ENCODE peak calls at places on chromosomes 16 and 17, in seven cellular contexts. J, E, X, C, K, N and L are unnamed samples.

GRCh38 chr17:75769536-75769935 is 4.5 kb upstream of the GALK1 start:
- DNase-seq in J (no peak), E (no peak), X (no peak), C (no peak), K (no peak), N (no peak), L (no peak)

GRCh38 chr17:31388770-31389672 is 2.5 kb upstream of the RAB11FIP4 start:
- DNase-seq in J (no peak), E (no peak), X (peak), C (peak), K (peak), N (peak), L (peak)

GRCh38 chr17:17724991-17725852 is 44.0 kb downstream of the RAI1 start:
- DNase-seq in J (no peak), E (peak), X (no peak), C (peak), K (peak), N (peak), L (peak)

GRCh38 chr16:80931985-80932720 is 74.5 kb downstream of the CMC2 start:
- DNase-seq in J (peak), E (peak), X (peak), C (peak), K (peak), N (peak), L (peak)

GRCh38 chr16:23666919-23667659 is 11.6 kb upstream of the PLK1 start:
- DNase-seq in J (no peak), E (no peak), X (no peak), C (no peak), K (no peak), N (no peak), L (no peak)

GRCh38 chr17:385195-385835 is 32.7 kb upstream of the RPH3AL start:
- DNase-seq in J (no peak), E (peak), X (no peak), C (peak), K (peak), N (peak), L (peak)

GRCh38 chr17:75457047-75457654 is 716 bp downstream of the TMEM94 start:
- DNase-seq in J (peak), E (no peak), X (peak), C (peak), K (peak), N (peak), L (peak)

GRCh38 chr16:15946257-15947044 is 3.0 kb upstream of the ABCC1 start:
- DNase-seq in J (peak), E (no peak), X (no peak), C (no peak), K (no peak), N (no peak), L (peak)

GRCh38 chr17:1796800-1797199 is 32.9 kb downstream of the SMYD4 start:
- DNase-seq in J (no peak), E (no peak), X (no peak), C (no peak), K (no peak), N (no peak), L (peak)

GRCh38 chr16:74591914-74592650 is 14.8 kb downstream of the GLG1 start:
- DNase-seq in J (no peak), E (no peak), X (no peak), C (no peak), K (no peak), N (no peak), L (no peak)

GRCh38 chr16:8855972-8856371 is 12.8 kb downstream of the CARHSP1 start:
- DNase-seq in J (no peak), E (no peak), X (no peak), C (no peak), K (no peak), N (no peak), L (no peak)

GRCh38 chr17:14923981-14924380 is 341.1 kb downstream of the PMP22 start:
- DNase-seq in J (peak), E (no peak), X (no peak), C (no peak), K (no peak), N (no peak), L (peak)

GRCh38 chr17:80376531-80376930 is 38.4 kb upstream of the ENDOV start:
- DNase-seq in J (no peak), E (no peak), X (no peak), C (no peak), K (no peak), N (peak), L (no peak)
- H2AK5ac ChIP-seq in J (no peak), E (no peak), X (no peak), C (no peak), K (no peak), N (no peak), L (no peak)

GRCh38 chr17:6928193-6928592 is 67.7 kb upstream of the ALOX12 start:
- DNase-seq in J (no peak), E (no peak), X (no peak), C (no peak), K (no peak), N (no peak), L (no peak)
- H2AK5ac ChIP-seq in J (no peak), E (no peak), X (no peak), C (no peak), K (no peak), N (no peak), L (no peak)

DNA sequence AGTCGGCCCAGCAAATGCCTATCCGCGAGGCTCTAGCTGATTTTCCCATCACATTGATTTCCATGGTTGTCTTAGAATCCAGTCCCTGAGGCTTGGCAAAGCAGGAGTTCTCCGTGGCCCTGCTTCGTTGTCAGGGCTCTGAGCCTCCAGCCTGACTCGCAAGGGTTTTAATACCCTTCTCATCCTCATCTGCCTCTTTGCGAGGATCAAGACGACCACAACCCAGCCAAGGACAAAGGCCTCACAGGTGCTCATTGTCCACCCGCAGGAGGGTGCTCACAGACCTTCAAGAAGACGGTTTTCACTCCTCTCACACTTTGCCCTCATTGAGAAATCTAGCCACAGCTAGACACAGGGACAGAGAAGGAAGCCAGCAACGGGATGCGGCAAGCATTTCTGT is 610.8 kb downstream of the KCNJ18 start:
- DNase-seq in J (no peak), E (no peak), X (no peak), C (no peak), K (no peak), N (no peak), L (no peak)
- H2AK5ac ChIP-seq in J (no peak), E (no peak), X (no peak), C (no peak), K (no peak), N (no peak), L (no peak)

GRCh38 chr16:50722960-50723359 is 18.9 kb upstream of the CYLD start:
- DNase-seq in J (no peak), E (no peak), X (no peak), C (no peak), K (no peak), N (no peak), L (no peak)

GRCh38 chr16:50721549-50722409 is 20.1 kb upstream of the CYLD start:
- DNase-seq in J (no peak), E (no peak), X (no peak), C (no peak), K (no peak), N (peak), L (no peak)

GRCh38 chr16:50719401-50720337 is 22.2 kb upstream of the CYLD start:
- DNase-seq in J (no peak), E (no peak), X (no peak), C (peak), K (peak), N (peak), L (no peak)

GRCh38 chr16:50724237-50724747 is 17.6 kb upstream of the CYLD start:
- DNase-seq in J (no peak), E (no peak), X (no peak), C (no peak), K (no peak), N (no peak), L (no peak)

DNA sequence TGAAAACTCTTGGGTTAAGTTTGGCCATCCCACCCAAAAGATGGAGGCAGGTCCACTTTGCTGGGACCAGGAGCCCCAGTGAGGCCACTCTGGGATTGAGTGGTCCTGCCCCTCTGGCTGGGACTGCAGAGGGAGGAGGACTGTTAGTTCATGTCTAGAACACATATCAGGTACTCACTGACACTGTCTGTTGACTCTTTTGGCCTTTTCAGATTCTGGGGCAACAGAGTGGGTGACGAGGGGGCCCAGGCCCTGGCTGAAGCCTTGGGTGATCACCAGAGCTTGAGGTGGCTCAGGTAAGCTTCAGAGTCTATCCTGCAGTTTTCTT is 19.5 kb upstream of the CYLD start:
- DNase-seq in J (no peak), E (no peak), X (no peak), C (no peak), K (no peak), N (no peak), L (no peak)
- H2AK5ac ChIP-seq in J (no peak), E (peak), X (no peak), C (no peak), K (no peak), N (no peak), L (no peak)

DNA sequence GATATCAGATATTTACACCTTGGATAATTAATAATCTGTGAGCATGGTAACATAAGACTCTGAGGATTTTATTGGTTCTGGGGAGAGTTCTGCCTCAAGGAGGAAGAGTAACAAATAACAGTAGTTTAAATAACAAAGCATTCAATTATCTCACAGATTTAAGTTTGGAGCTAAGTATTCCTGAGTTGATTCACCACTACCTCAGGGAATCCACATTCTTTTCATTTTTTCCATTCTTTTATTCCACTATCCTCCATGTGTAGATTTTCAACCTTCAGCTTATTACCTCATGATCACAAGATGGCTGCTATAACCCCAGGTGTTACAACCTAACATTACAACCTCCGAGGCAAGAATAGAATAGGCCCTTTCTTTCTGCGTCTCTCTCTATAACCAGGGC is 252.2 kb upstream of the TOX3 start:
- DNase-seq in J (no peak), E (no peak), X (no peak), C (no peak), K (no peak), N (peak), L (no peak)
- H2AK5ac ChIP-seq in J (no peak), E (no peak), X (no peak), C (no peak), K (no peak), N (no peak), L (no peak)

DNA sequence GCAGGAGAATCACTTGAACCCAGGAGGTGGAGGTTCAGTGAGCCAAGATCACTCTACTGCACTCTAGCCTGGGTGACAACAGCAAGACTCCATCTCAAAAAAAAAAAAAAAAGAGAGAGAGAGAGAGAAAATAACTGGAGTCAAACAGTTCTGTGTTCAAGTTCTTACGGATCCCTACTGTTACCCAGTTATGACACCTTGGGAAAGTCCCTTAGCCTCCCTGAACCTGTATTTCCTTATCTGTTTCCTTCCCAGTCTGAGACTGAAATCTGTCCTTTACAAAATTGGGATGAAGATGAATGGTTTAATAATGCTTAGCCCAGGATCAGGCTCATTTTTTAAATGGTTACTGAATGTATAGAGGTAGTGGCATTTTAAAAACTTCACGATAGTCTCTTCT is 17.3 kb downstream of the ZNF768 start:
- DNase-seq in J (no peak), E (no peak), X (no peak), C (no peak), K (no peak), N (no peak), L (no peak)
- H2AK5ac ChIP-seq in J (no peak), E (no peak), X (no peak), C (no peak), K (no peak), N (no peak), L (no peak)

GRCh38 chr17:63308272-63308671 is 137.8 kb downstream of the CYB561 start:
- DNase-seq in J (no peak), E (no peak), X (no peak), C (no peak), K (no peak), N (no peak), L (no peak)
- H2AK5ac ChIP-seq in J (no peak), E (no peak), X (no peak), C (no peak), K (no peak), N (no peak), L (no peak)

GRCh38 chr16:19164285-19164684 is 3.8 kb upstream of the SYT17 start:
- DNase-seq in J (no peak), E (no peak), X (no peak), C (no peak), K (no peak), N (no peak), L (no peak)
- H2AK5ac ChIP-seq in J (no peak), E (no peak), X (no peak), C (no peak), K (no peak), N (no peak), L (no peak)

DNA sequence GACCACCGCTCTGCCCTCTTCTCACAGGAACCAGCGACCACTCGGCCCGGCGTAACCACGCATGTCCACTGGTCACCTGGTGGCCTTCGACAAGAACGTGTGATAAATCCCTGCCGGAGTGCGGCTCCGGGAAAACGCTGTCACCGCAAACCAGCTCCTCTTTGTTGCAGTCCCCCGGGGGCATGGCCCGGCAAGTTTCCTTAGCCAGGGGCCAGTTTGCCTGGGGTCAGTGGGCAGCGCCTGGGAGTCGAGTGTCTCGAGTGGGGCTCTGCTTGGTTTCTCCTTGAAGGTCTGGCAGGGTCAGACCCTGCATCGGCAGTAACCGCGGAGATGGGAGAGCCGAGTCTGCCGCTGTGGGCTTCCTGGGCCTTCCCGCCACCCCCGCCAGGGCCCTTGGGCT is 52.5 kb downstream of the JPH3 start:
- DNase-seq in J (no peak), E (no peak), X (no peak), C (no peak), K (no peak), N (no peak), L (no peak)
- H2AK5ac ChIP-seq in J (no peak), E (peak), X (no peak), C (no peak), K (no peak), N (no peak), L (no peak)